ENCODE peak calls at places on chromosome 10, in five cellular contexts. U, J, V, H and L are unnamed samples.

GRCh38 chr10:47245731-47246350 is 54.2 kb upstream of the GDF10 start:
- DNase-seq in U (no peak), J (no peak), V (no peak), H (no peak), L (no peak)

GRCh38 chr10:72348282-72348681 is 6.4 kb downstream of the DNAJB12 start:
- DNase-seq in U (no peak), J (no peak), V (no peak), H (no peak), L (no peak)

GRCh38 chr10:34145751-34146150 is 669.3 kb downstream of the PARD3 start:
- DNase-seq in U (no peak), J (no peak), V (no peak), H (no peak), L (no peak)

GRCh38 chr10:88064608-88065383 is 201.4 kb downstream of the PTEN start:
- DNase-seq in U (no peak), J (peak), V (peak), H (no peak), L (no peak)

GRCh38 chr10:52870562-52870961 is 98.0 kb upstream of the MBL2 start:
- DNase-seq in U (no peak), J (no peak), V (no peak), H (no peak), L (no peak)

GRCh38 chr10:110512461-110513187 is 14.9 kb downstream of the DUSP5 start:
- DNase-seq in U (no peak), J (peak), V (no peak), H (no peak), L (no peak)

GRCh38 chr10:113628607-113629153 is 35.2 kb downstream of the NRAP start:
- DNase-seq in U (no peak), J (no peak), V (no peak), H (no peak), L (no peak)

GRCh38 chr10:118106426-118106825 is 59.7 kb upstream of the RAB11FIP2 start:
- DNase-seq in U (no peak), J (no peak), V (peak), H (no peak), L (no peak)

GRCh38 chr10:116699049-116699782 is 43.1 kb downstream of the HSPA12A start:
- DNase-seq in U (no peak), J (no peak), V (no peak), H (no peak), L (no peak)

GRCh38 chr10:33945051-33945450 is 610.6 kb upstream of the NRP1 start:
- DNase-seq in U (no peak), J (no peak), V (no peak), H (no peak), L (no peak)

GRCh38 chr10:21208666-21209316 is 311.7 kb upstream of the NEBL start:
- DNase-seq in U (no peak), J (no peak), V (no peak), H (no peak), L (no peak)

GRCh38 chr10:28254290-28254985 is 48.4 kb downstream of the MPP7 start:
- DNase-seq in U (no peak), J (no peak), V (no peak), H (no peak), L (no peak)

GRCh38 chr10:101485681-101486554 is 102.1 kb downstream of the POLL start:
- DNase-seq in U (no peak), J (no peak), V (no peak), H (no peak), L (peak)

GRCh38 chr10:85043207-85043606 is 714.8 kb downstream of the CCSER2 start:
- DNase-seq in U (no peak), J (no peak), V (no peak), H (no peak), L (no peak)

GRCh38 chr10:546451-546850 is 143.0 kb downstream of the DIP2C start:
- DNase-seq in U (no peak), J (no peak), V (no peak), H (no peak), L (no peak)

GRCh38 chr10:16384064-16384463 is 52.7 kb upstream of the PTER start:
- DNase-seq in U (peak), J (no peak), V (no peak), H (no peak), L (no peak)

GRCh38 chr10:100879741-100880360 is 32.9 kb upstream of the SLF2 start:
- DNase-seq in U (no peak), J (no peak), V (no peak), H (no peak), L (no peak)

GRCh38 chr10:98446121-98446655 is 547 bp downstream of the HPS1 start:
- DNase-seq in U (no peak), J (peak), V (no peak), H (peak), L (no peak)

GRCh38 chr10:62027841-62028501 is 126.5 kb downstream of the ARID5B start:
- DNase-seq in U (no peak), J (no peak), V (no peak), H (no peak), L (no peak)